ENCODE peak calls at places on chromosomes 6 and 20, in five cellular contexts. U is H9, L is OCI-LY7, M is LHCN-M2, I is COR-L47. A is an unnamed sample.
A peak's percentile ranks its signal among the peaks of the same experiment; 100 is the strongest.

GRCh38 chr6:129502261-129502660 is 207.7 kb downstream of the ARHGAP18 start:
- DNase-seq in U (no peak), L (no peak), M (no peak), I (no peak), A (no peak)

GRCh38 chr20:42986143-42986773 is 203.4 kb downstream of the PTPRT start:
- DNase-seq in U (no peak), L (no peak), M (no peak), I (no peak), A (no peak)

GRCh38 chr20:54020868-54021267 is 49.5 kb downstream of the BCAS1 start:
- DNase-seq in U (no peak), L (no peak), M (no peak), I (no peak), A (no peak)

GRCh38 chr6:17278289-17279061 is 2.7 kb upstream of the RBM24 start:
- DNase-seq in U (no peak), L (no peak), M (peak; percentile 89), I (no peak), A (no peak)

GRCh38 chr6:109139109-109139508 is 43.8 kb downstream of the CEP57L1 start:
- DNase-seq in U (no peak), L (no peak), M (peak; percentile 53), I (no peak), A (no peak)

GRCh38 chr6:157070403-157071107 is 252.8 kb downstream of the TMEM242 start:
- DNase-seq in U (no peak), L (no peak), M (no peak), I (no peak), A (no peak)

GRCh38 chr6:138486249-138487121 is 12.8 kb downstream of the NHSL1 start:
- DNase-seq in U (no peak), L (no peak), M (no peak), I (no peak), A (no peak)

GRCh38 chr6:25441658-25442276 is 162.6 kb downstream of the CARMIL1 start:
- DNase-seq in U (no peak), L (no peak), M (no peak), I (peak; percentile 58), A (no peak)

GRCh38 chr6:139016337-139017213 is 12.0 kb upstream of the ABRACL start:
- DNase-seq in U (no peak), L (peak; percentile 88), M (no peak), I (no peak), A (no peak)

GRCh38 chr6:40819182-40819834 is 219.7 kb downstream of the UNC5CL start:
- DNase-seq in U (no peak), L (no peak), M (no peak), I (no peak), A (no peak)

GRCh38 chr6:4067673-4068072 is 11.3 kb downstream of the FAM217A start:
- DNase-seq in U (no peak), L (no peak), M (no peak), I (no peak), A (no peak)

GRCh38 chr20:52859156-52859887 is 112.8 kb upstream of the TSHZ2 start:
- DNase-seq in U (peak; percentile 38), L (no peak), M (peak; percentile 3), I (no peak), A (no peak)

GRCh38 chr6:145457556-145457955 is 277.8 kb downstream of the EPM2A start:
- DNase-seq in U (no peak), L (no peak), M (no peak), I (no peak), A (no peak)